ENCODE peak calls at places on chromosomes 6 and 20, in seven cellular contexts. M is PC-9, N is GM12865, U is psoas muscle, Y is astrocyte of the cerebellum, V is AG10803, B is coronary artery. K is an unnamed sample.

GRCh38 chr6:37490466-37491015 is 9.2 kb downstream of the CCDC167 start:
- DNase-seq in N (no peak), V (no peak), Y (no peak), U (no peak), M (no peak), B (no peak), K (no peak)

GRCh38 chr6:111865909-111866546 is 7.2 kb downstream of the FYN start:
- DNase-seq in U (no peak), B (no peak), Y (no peak), V (no peak), M (no peak), N (no peak), K (no peak)

GRCh38 chr6:151317206-151317994 is 74.0 kb downstream of the ZBTB2 start:
- DNase-seq in N (no peak), M (no peak), U (no peak), B (no peak), V (peak), Y (peak), K (peak)

GRCh38 chr6:107509506-107509905 is 19.6 kb downstream of the SOBP start:
- DNase-seq in Y (peak), V (no peak), N (no peak), B (no peak), M (peak), U (no peak), K (no peak)

GRCh38 chr6:138504764-138505689 is 5.7 kb upstream of the NHSL1 start:
- DNase-seq in Y (no peak), N (no peak), M (no peak), B (no peak), V (no peak), U (no peak), K (no peak)

GRCh38 chr6:137363805-137364138 is 130.4 kb downstream of the OLIG3 start:
- DNase-seq in N (peak), U (no peak), B (no peak), M (no peak), Y (no peak), V (peak), K (peak)

GRCh38 chr20:64167676-64168075 is 3.4 kb downstream of the MYT1 start:
- DNase-seq in N (no peak), V (peak), Y (no peak), U (no peak), M (no peak), B (no peak), K (peak)

GRCh38 chr6:39388526-39389371 is 66.2 kb upstream of the KCNK16 start:
- DNase-seq in M (no peak), U (no peak), V (peak), Y (peak), B (no peak), N (no peak), K (no peak)

GRCh38 chr6:111861321-111861938 is 11.8 kb downstream of the FYN start:
- DNase-seq in M (no peak), V (no peak), N (no peak), U (no peak), Y (no peak), B (no peak), K (no peak)

GRCh38 chr20:17859616-17860232 is 108.9 kb downstream of the SNX5 start:
- DNase-seq in B (no peak), M (no peak), Y (no peak), U (no peak), V (no peak), N (no peak), K (no peak)

GRCh38 chr20:13800728-13801134 is 15.9 kb downstream of the NDUFAF5 start:
- DNase-seq in B (peak), N (no peak), Y (peak), U (peak), V (peak), M (peak), K (peak)

GRCh38 chr6:72218125-72218524 is 331.8 kb downstream of the RIMS1 start:
- DNase-seq in N (peak), V (peak), M (peak), B (no peak), U (no peak), Y (peak), K (peak)

GRCh38 chr6:81265106-81265505 is 487.4 kb downstream of the TENT5A start:
- DNase-seq in Y (no peak), U (peak), M (peak), N (no peak), B (peak), V (peak), K (peak)

GRCh38 chr6:157769776-157770430 is 53.1 kb upstream of the SNX9 start:
- DNase-seq in V (peak), M (no peak), N (no peak), Y (no peak), B (no peak), U (no peak), K (peak)

GRCh38 chr20:48619126-48620101 is 208.4 kb downstream of the PREX1 start:
- DNase-seq in N (no peak), M (peak), Y (no peak), B (no peak), U (peak), V (no peak), K (no peak)

GRCh38 chr6:159252955-159253508 is 83.8 kb downstream of the FNDC1 start:
- DNase-seq in N (peak), B (no peak), V (peak), U (no peak), M (no peak), Y (peak), K (peak)

GRCh38 chr6:134453792-134454510 is 136.0 kb upstream of the SGK1 start:
- DNase-seq in V (no peak), B (no peak), M (peak), U (no peak), Y (no peak), N (no peak), K (no peak)

GRCh38 chr20:41617059-41617921 is 887 bp downstream of the CHD6 start:
- DNase-seq in M (peak), U (peak), V (peak), B (peak), Y (no peak), N (peak), K (peak)

GRCh38 chr6:39086294-39086693 is 28.7 kb downstream of the SAYSD1 start:
- DNase-seq in B (no peak), N (peak), V (no peak), Y (no peak), U (no peak), M (no peak), K (no peak)

GRCh38 chr6:52509281-52510212 is 67.3 kb downstream of the TRAM2 start:
- DNase-seq in N (no peak), B (no peak), U (no peak), Y (no peak), V (peak), M (no peak), K (peak)

GRCh38 chr20:13102689-13103088 is 93.9 kb downstream of the SPTLC3 start:
- DNase-seq in U (no peak), B (no peak), M (no peak), Y (no peak), N (no peak), V (no peak), K (no peak)

GRCh38 chr6:131831886-131832285 is 24.1 kb downstream of the ENPP1 start:
- DNase-seq in V (no peak), U (no peak), B (no peak), N (no peak), Y (no peak), M (no peak), K (no peak)

GRCh38 chr6:144284753-144285547 is at the start of gene UTRN:
- DNase-seq in N (peak), Y (no peak), V (peak), M (peak), U (peak), B (peak), K (peak)

GRCh38 chr6:184161-184695 is 108.1 kb upstream of the DUSP22 start:
- DNase-seq in U (no peak), N (no peak), B (no peak), M (no peak), V (no peak), Y (no peak), K (no peak)

GRCh38 chr6:65155083-65155482 is 551.9 kb downstream of the EYS start:
- DNase-seq in N (no peak), V (no peak), U (no peak), B (no peak), Y (no peak), M (no peak), K (no peak)
- H3K4me3 ChIP-seq in N (no peak), V (no peak), U (no peak), B (no peak), Y (no peak), M (no peak), K (no peak)

GRCh38 chr6:117906454-117906904 is 585 bp upstream of the SLC35F1 start:
- DNase-seq in Y (no peak), U (no peak), V (no peak), N (peak), B (no peak), M (no peak), K (peak)
- H3K4me3 ChIP-seq in Y (peak), U (peak), V (no peak), N (no peak), B (peak), M (no peak), K (no peak)

DNA sequence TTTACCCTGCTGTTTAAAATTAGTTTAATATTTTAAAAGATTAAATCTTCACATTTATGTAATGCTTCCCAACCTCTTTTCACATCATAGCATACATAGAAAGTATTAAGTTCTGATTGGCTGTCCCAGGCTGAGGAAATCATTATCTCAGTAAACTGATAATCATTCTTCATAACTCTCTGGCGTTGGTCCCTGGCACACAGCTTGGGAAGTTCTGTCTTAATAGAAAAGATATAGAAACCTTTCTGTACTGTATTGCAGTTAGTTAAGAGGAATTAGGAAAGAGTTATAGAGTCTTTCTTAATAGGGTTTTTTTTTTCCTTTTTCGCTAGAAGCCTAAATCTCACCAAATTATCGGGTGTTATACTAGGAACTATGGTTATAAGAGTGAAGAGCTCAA is 85.4 kb downstream of the CBFA2T2 start:
- DNase-seq in V (no peak), Y (no peak), B (no peak), U (no peak), M (no peak), N (no peak), K (no peak)
- H3K4me3 ChIP-seq in V (no peak), Y (no peak), B (no peak), U (no peak), M (no peak), N (no peak), K (no peak)

DNA sequence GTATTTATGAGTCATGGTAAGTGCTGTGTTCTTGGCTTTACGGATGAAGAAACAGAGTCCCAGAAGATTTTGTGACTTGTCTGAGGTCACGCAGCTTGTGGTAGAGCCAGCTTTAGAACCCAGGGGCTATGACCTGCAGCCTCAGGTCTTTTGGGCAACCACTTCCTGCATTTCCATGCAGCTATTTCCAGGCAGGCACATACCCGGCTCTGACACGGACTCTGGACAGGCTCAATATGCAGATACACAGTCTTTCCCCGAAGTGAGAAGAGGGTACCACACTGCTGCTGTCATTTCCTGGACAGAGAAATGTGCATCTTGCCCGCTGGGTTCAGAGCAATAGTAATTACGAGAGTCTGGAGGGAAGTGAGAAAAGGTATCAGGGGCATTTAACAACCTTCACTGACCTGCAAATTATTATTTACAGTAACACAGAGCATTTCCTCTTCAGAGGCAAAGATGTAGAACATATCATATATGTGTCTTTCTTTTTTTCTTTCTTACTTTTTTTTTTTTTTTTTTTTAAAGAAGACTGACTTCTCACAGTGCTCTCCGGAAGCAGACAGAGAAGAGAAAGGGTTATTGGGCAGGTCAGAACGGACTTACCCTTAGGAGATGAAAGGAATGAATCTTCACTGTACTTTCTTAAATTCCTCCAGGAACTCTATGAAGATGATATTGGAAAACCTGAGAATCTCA is 185.1 kb downstream of the CLIC5 start:
- DNase-seq in V (no peak), B (no peak), U (no peak), N (peak), Y (no peak), M (no peak), K (no peak)
- H3K4me3 ChIP-seq in V (no peak), B (no peak), U (no peak), N (no peak), Y (no peak), M (no peak), K (no peak)

DNA sequence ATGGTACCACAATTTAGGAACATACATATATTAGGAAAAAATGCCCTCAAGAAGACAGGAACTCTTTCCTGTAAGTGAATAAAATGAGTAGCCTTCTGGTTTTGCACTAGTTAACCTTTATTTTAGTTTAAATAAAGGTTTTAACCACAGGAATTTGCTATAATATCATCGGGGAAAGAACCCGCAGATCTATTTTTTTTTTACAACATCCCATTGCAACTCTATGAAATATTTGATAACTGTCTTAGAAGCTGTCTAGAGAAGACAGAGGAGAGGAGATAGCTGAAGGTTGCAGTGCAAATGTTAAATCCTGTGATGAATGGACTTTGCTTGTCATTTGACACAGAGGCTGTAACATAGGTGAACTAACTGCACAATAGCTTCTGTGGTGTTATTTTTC is 69.5 kb downstream of the TINAG start:
- DNase-seq in V (no peak), M (no peak), N (no peak), U (no peak), B (no peak), Y (no peak), K (no peak)
- H3K4me3 ChIP-seq in V (no peak), M (no peak), N (no peak), U (no peak), B (no peak), Y (no peak), K (no peak)

GRCh38 chr20:44585042-44585968 is 2.9 kb downstream of the PKIG start:
- DNase-seq in Y (no peak), U (no peak), N (peak), V (no peak), M (no peak), B (no peak), K (no peak)

GRCh38 chr20:44583179-44583578 is 800 bp downstream of the PKIG start:
- DNase-seq in B (no peak), U (no peak), N (no peak), Y (no peak), M (no peak), V (no peak), K (peak)

GRCh38 chr20:44582321-44583025 is at the start of gene PKIG:
- DNase-seq in V (peak), N (peak), U (peak), B (peak), Y (no peak), M (no peak), K (peak)

GRCh38 chr20:44586289-44586911 is 4.0 kb downstream of the PKIG start:
- DNase-seq in N (peak), U (no peak), Y (no peak), V (no peak), B (no peak), M (no peak), K (no peak)

DNA sequence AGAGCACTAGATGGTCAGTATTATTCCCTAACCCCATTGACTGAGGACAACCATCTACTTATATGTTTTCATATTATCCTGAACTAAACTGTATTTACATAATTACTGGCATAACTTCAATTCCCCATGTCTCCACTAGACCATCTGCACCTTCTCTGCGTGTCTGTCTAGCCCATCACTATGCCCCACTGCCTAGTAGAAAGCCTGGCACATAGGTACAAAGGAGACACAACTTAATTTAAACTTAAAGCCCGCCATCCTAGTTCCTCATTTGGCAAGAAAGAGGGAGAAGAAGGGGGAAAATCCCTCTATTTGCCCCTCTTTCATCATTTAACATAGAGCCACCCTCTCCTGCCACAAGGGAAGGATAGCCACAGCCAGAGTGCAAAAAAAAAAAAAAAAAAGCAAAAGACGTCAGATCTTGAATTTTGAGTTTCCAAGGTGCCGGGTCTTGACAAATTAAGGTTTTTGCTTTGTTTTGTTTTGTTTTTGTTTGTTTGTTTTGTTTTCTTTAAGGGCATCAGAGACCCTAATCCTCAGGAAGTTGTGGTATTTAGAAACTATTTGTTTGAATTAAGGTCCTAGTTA is 1.8 kb downstream of the PKIG start:
- DNase-seq in N (no peak), M (no peak), B (no peak), V (no peak), Y (no peak), U (no peak), K (no peak)
- H3K4me3 ChIP-seq in N (peak), M (no peak), B (peak), V (peak), Y (no peak), U (peak), K (peak)

GRCh38 chr20:62638680-62639406 is 3.5 kb upstream of the SLCO4A1 start:
- DNase-seq in U (no peak), Y (no peak), N (no peak), B (no peak), V (no peak), M (no peak), K (no peak)

GRCh38 chr20:62639765-62640164 is 2.5 kb upstream of the SLCO4A1 start:
- DNase-seq in B (no peak), V (no peak), M (no peak), N (no peak), Y (no peak), U (no peak), K (no peak)

GRCh38 chr20:62642666-62643520 is 590 bp downstream of the SLCO4A1 start:
- DNase-seq in U (no peak), M (peak), N (peak), V (no peak), Y (no peak), B (no peak), K (peak)

GRCh38 chr20:62641749-62642665 is at the start of gene SLCO4A1:
- DNase-seq in V (no peak), B (no peak), M (peak), N (peak), U (peak), Y (no peak), K (peak)

GRCh38 chr20:62640870-62641748 is 1.2 kb upstream of the SLCO4A1 start:
- DNase-seq in V (no peak), N (no peak), B (no peak), M (no peak), U (no peak), Y (no peak), K (no peak)
- H3K4me3 ChIP-seq in V (no peak), N (peak), B (peak), M (peak), U (peak), Y (no peak), K (no peak)

DNA sequence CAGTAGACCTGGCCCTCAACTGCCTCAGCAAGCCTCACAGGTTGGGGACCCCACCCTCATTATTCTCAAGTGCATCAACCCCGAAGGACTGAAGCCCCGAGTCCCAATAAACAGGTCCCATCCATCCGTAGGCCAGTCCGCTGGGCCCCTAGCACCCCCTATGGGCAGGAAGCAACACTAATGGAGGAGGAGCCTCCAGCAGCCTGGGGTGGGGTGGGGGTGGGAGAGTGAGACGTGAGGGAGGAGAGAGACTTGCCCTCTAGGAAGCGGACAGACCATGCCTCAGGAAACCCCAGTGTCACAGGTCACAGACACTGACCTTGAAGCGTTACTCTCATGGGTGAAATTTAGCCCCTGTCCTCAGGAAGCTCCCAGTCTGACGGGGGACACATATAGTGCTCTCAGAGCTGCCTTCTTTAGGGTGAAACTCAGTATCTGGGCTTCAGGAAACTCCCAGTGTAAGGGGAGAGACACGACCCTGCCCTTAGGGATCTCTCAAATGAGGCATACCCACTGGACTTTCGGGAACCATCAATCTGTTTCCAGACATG is 125.9 kb downstream of the MRPL14 start:
- DNase-seq in U (peak), M (no peak), Y (no peak), N (peak), V (peak), B (no peak), K (peak)
- H3K4me3 ChIP-seq in U (no peak), M (peak), Y (no peak), N (peak), V (no peak), B (no peak), K (no peak)

GRCh38 chr6:11153447-11153846 is 41.9 kb upstream of the ERVFRD-1 start:
- DNase-seq in M (no peak), U (no peak), N (no peak), B (no peak), V (no peak), Y (no peak), K (no peak)
- H3K4me3 ChIP-seq in M (no peak), U (no peak), N (no peak), B (no peak), V (no peak), Y (no peak), K (no peak)

GRCh38 chr20:44643596-44644383 is 7.7 kb downstream of the ADA start:
- DNase-seq in Y (peak), B (no peak), N (peak), U (peak), V (peak), M (peak), K (peak)
- H3K4me3 ChIP-seq in Y (no peak), B (no peak), N (peak), U (no peak), V (no peak), M (no peak), K (no peak)